ENCODE peak calls at places on chromosome 6, in four cellular contexts. L, Y, Q and W are unnamed samples.

GRCh38 chr6:143176090-143177021 is 115.7 kb downstream of the AIG1 start:
- DNase-seq in Y (no peak), L (peak; percentile 90), Q (peak; percentile 88), W (no peak)

GRCh38 chr6:52365871-52366540 is 4.1 kb downstream of the PAQR8 start:
- DNase-seq in L (no peak), Y (no peak), Q (peak; percentile 8), W (no peak)

GRCh38 chr6:25506020-25506419 is 146.0 kb upstream of the SCGN start:
- DNase-seq in Q (no peak), Y (no peak), L (no peak), W (no peak)

GRCh38 chr6:28880519-28880893 is 43.3 kb downstream of the TRIM27 start:
- DNase-seq in L (no peak), Y (no peak), Q (no peak), W (no peak)

GRCh38 chr6:132003516-132004178 is 52.5 kb upstream of the CCN2 start:
- DNase-seq in L (no peak), Y (no peak), Q (no peak), W (no peak)

GRCh38 chr6:147040041-147040440 is 164.2 kb upstream of the STXBP5 start:
- DNase-seq in Q (peak; percentile 55), Y (no peak), L (peak; percentile 49), W (no peak)

GRCh38 chr6:106141441-106142237 is 55.5 kb downstream of the PRDM1 start:
- DNase-seq in Y (no peak), L (no peak), Q (no peak), W (no peak)

GRCh38 chr6:45613678-45614077 is 235.9 kb upstream of the SUPT3H start:
- DNase-seq in Y (peak; percentile 32), L (peak; percentile 80), Q (peak; percentile 80), W (no peak)

GRCh38 chr6:31246051-31246495 is 25.8 kb downstream of the HLA-C start:
- DNase-seq in Y (no peak), Q (peak; percentile 84), L (peak; percentile 83), W (no peak)

GRCh38 chr6:140586426-140587061 is 1212.1 kb upstream of the CITED2 start:
- DNase-seq in Y (no peak), Q (no peak), L (no peak), W (no peak)

GRCh38 chr6:51289041-51289440 is 470.4 kb downstream of the TFAP2B start:
- DNase-seq in Y (no peak), L (peak; percentile 0), Q (no peak), W (no peak)

GRCh38 chr6:118705799-118706481 is 54.5 kb upstream of the CEP85L start:
- DNase-seq in Q (peak; percentile 36), Y (no peak), L (peak; percentile 79), W (no peak)

GRCh38 chr6:91340998-91341397 is 754.1 kb upstream of the MAP3K7 start:
- DNase-seq in Q (no peak), Y (no peak), L (no peak), W (no peak)

GRCh38 chr6:130945401-130945919 is 117.6 kb downstream of the EPB41L2 start:
- DNase-seq in L (peak; percentile 62), Y (no peak), Q (peak; percentile 33), W (no peak)

GRCh38 chr6:128508588-128509296 is 11.7 kb downstream of the PTPRK start:
- DNase-seq in Q (peak; percentile 93), Y (no peak), L (peak; percentile 95), W (no peak)

GRCh38 chr6:137415127-137415833 is 78.9 kb downstream of the OLIG3 start:
- DNase-seq in Y (peak; percentile 27), L (peak; percentile 87), Q (peak; percentile 53), W (no peak)

GRCh38 chr6:363291-363690 is 28.3 kb upstream of the IRF4 start:
- DNase-seq in Y (no peak), Q (no peak), L (no peak), W (no peak)
- H3K9me3 ChIP-seq in Y (peaks cover 8% of the 10 kb centered on the region), Q (peaks cover 24% of the 10 kb centered on the region), L (no peaks in the 10 kb centered on the region), W (peaks cover 3% of the 10 kb centered on the region)

GRCh38 chr6:33076406-33076934 is 680 bp downstream of the HLA-DPB1 start:
- DNase-seq in Q (no peak), L (no peak), Y (no peak), W (no peak)
- H3K4me3 ChIP-seq in Q (no peak overlapping the region), L (no peak overlapping the region), Y (peak overlapping the region; percentile 58), W (peak overlapping the region; percentile 50)

DNA sequence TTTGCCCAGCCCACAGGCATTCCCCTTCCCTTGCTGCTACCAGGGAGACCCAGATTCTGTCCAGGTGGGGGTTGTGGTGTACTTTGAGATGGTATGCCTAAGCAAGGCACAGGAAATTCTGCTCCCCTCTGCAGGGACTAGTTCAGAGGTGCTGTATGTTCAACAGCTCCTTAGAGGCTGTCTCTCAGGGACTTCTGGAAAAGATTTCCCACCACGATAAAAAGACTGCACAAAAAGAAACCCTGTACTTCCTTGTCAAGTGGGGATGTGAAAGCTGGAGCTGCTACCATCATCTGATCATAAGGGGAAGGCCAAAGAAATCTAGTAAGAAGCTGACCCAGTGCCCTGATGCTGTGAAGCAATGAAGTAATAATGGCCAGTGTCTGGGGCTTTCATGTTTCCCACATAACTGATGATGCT is 51.5 kb upstream of the SMIM29 start:
- DNase-seq in L (no peak), Y (no peak), Q (no peak), W (no peak)
- H3K4me1 ChIP-seq in L (peaks cover 6% of the 10 kb centered on the region), Y (peaks cover 50% of the 10 kb centered on the region), Q (peaks cover 4% of the 10 kb centered on the region), W (peaks cover 74% of the 10 kb centered on the region)

GRCh38 chr6:19312291-19312978 is 524.7 kb upstream of the ID4 start:
- DNase-seq in L (no peak), Y (no peak), Q (no peak), W (no peak)
- H3K9me3 ChIP-seq in L (no peaks in the 10 kb centered on the region), Y (no peaks in the 10 kb centered on the region), Q (peaks cover 7% of the 10 kb centered on the region), W (no peaks in the 10 kb centered on the region)

GRCh38 chr6:100881707-100882040 is 545 bp upstream of the ASCC3 start:
- DNase-seq in Y (no peak), L (peak; percentile 40), Q (peak; percentile 8), W (no peak)
- H3K4me3 ChIP-seq in Y (peak overlapping the region; percentile 83), L (peak overlapping the region; percentile 99), Q (peak overlapping the region; percentile 95), W (peak overlapping the region; percentile 79)

GRCh38 chr6:70672549-70672948 is 4.9 kb downstream of the SMAP1 start:
- DNase-seq in Y (no peak), L (no peak), Q (no peak), W (no peak)
- H3K4me1 ChIP-seq in Y (peaks cover 57% of the 10 kb centered on the region), L (peaks cover 19% of the 10 kb centered on the region), Q (peaks cover 2% of the 10 kb centered on the region), W (peaks cover 9% of the 10 kb centered on the region)

GRCh38 chr6:86586195-86586594 is 351.1 kb upstream of the HTR1E start:
- DNase-seq in Y (no peak), L (no peak), Q (no peak), W (no peak)

DNA sequence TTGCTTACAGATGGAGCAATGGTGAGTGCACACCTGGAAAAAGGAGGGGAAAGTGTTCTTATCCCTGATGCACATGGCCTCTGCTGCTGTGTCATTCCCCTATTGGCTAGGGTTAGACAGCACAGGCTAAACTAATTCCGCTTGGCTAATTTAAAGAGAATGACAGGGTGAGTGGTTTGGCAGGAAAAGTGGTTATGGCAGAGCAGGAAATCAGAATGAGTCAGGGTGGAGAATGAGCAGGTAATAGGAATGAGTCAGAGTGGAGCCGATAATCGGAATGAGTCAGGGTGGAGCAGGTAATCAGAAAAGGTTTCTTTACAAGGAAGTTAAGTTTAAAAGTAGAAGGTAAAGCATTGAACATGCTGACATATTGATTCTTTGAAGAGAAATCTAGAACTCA is 355.5 kb upstream of the HTR1E start:
- DNase-seq in Q (no peak), L (no peak), Y (no peak), W (no peak)
- H3K9me3 ChIP-seq in Q (peaks cover 14% of the 10 kb centered on the region), L (no peaks in the 10 kb centered on the region), Y (peaks cover 21% of the 10 kb centered on the region), W (peaks cover 9% of the 10 kb centered on the region)

GRCh38 chr6:40584741-40585140 is 2.4 kb downstream of the LRFN2 start:
- DNase-seq in Q (no peak), L (no peak), Y (no peak), W (no peak)
- H3K4me3 ChIP-seq in Q (no peak overlapping the region), L (no peak overlapping the region), Y (no peak overlapping the region), W (no peak overlapping the region)

GRCh38 chr6:123895346-123895745 is 91.7 kb downstream of the NKAIN2 start:
- DNase-seq in Q (no peak), Y (no peak), L (no peak), W (no peak)
- H3K4me1 ChIP-seq in Q (no peaks in the 10 kb centered on the region), Y (no peaks in the 10 kb centered on the region), L (no peaks in the 10 kb centered on the region), W (no peaks in the 10 kb centered on the region)

DNA sequence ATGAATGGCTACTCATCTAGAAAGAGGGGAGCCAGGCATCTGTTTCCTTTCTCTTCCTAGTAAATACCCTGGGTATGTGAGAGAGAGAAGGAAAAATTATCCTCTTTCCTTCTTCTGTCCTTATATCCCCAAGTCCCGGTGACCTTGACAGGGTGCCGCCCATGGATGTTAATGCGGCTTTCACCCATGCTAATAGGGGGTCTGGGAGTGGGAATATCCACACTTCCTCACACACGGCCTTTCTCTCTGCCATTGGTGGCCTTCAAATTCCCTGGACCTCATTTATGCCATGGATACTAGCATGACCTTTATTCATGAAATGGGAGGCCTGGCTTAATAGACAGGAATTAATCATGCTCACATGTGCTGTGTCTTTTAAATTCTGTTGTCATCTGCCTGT is 159.0 kb upstream of the NOX3 start:
- DNase-seq in Q (no peak), Y (no peak), L (no peak), W (no peak)
- H3K9me3 ChIP-seq in Q (peaks cover 12% of the 10 kb centered on the region), Y (peaks cover 31% of the 10 kb centered on the region), L (no peaks in the 10 kb centered on the region), W (peaks cover 5% of the 10 kb centered on the region)